ENCODE peak calls at places on chromosome 14, in five cellular contexts. A is CD4-positive, CD25-positive, alpha-beta regulatory T cell; L is H7; C is adrenal gland; V is IMR-90. Q is an unnamed sample. For H3K27me3, the result is how much of the 10 kb centered on the place peaks cover.

GRCh38 chr14:61388173-61388975 is 67.0 kb downstream of the PRKCH start:
- DNase-seq in A (no peak), L (no peak), C (no peak), V (no peak), Q (no peak)

GRCh38 chr14:73786942-73787759 is 64.5 kb upstream of the PTGR2 start:
- DNase-seq in A (peak), L (peak), C (peak), V (peak), Q (peak)

GRCh38 chr14:86357866-86358265 is 827.9 kb downstream of the FLRT2 start:
- DNase-seq in A (no peak), L (peak), C (no peak), V (no peak), Q (no peak)

GRCh38 chr14:99168330-99168729 is 103.7 kb downstream of the BCL11B start:
- DNase-seq in A (no peak), L (no peak), C (peak), V (no peak), Q (no peak)

GRCh38 chr14:34297786-34298520 is 164.1 kb downstream of the SPTSSA start:
- DNase-seq in A (no peak), L (no peak), C (no peak), V (no peak), Q (no peak)

GRCh38 chr14:61217516-61217915 is 63.6 kb downstream of the TMEM30B start:
- DNase-seq in A (no peak), L (no peak), C (no peak), V (no peak), Q (no peak)

GRCh38 chr14:78959674-78960264 is 789.6 kb downstream of the NRXN3 start:
- DNase-seq in A (peak), L (peak), C (peak), V (peak), Q (peak)

GRCh38 chr14:61365667-61366194 is 44.4 kb downstream of the PRKCH start:
- DNase-seq in A (no peak), L (no peak), C (no peak), V (no peak), Q (no peak)

GRCh38 chr14:92460916-92461579 is 52.5 kb upstream of the RIN3 start:
- DNase-seq in A (no peak), L (peak), C (peak), V (peak), Q (no peak)

GRCh38 chr14:44782775-44783238 is 178.9 kb downstream of the KLHL28 start:
- DNase-seq in A (no peak), L (no peak), C (no peak), V (peak), Q (no peak)

GRCh38 chr14:50344116-50344775 is 32.1 kb downstream of the DMAC2L start:
- DNase-seq in A (no peak), L (no peak), C (no peak), V (peak), Q (no peak)

GRCh38 chr14:86954623-86955022 is 1038.4 kb downstream of the GALC start:
- DNase-seq in A (no peak), L (no peak), C (no peak), V (no peak), Q (no peak)

GRCh38 chr14:68248481-68249255 is 429.1 kb downstream of the RAD51B start:
- DNase-seq in A (no peak), L (peak), C (no peak), V (peak), Q (peak)

GRCh38 chr14:68306934-68307758 is 485.7 kb downstream of the ZFP36L1 start:
- DNase-seq in A (no peak), L (no peak), C (no peak), V (peak), Q (no peak)

GRCh38 chr14:90559811-90560492 is 163.1 kb downstream of the CALM1 start:
- DNase-seq in A (no peak), L (no peak), C (no peak), V (no peak), Q (no peak)

DNA sequence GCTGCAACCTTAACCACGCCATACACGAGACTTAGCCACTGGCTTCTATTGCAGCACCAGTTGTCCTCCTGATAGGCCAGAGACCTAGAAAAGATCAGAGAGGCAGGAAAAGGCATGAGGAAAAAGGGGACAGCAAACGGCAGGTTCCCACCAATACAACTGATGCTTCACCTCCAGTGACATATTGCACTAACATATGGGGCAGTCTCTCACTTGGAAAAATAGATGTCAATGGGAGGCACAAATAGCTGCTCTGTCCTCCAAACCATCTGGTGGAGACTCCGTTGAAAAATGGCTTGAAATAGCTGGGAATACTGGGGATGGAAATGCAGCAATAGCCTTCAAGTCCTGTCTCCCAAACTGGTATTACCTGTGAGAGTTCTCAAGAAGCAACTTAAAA is 20.4 kb downstream of the SLC8A3 start:
- DNase-seq in A (no peak), L (no peak), C (no peak), V (no peak), Q (no peak)
- H3K27me3 ChIP-seq in A (under half), L (under half), C (under half), V (under half), Q (under half)

GRCh38 chr14:22483863-22484593 is 105.0 kb downstream of the DAD1 start:
- DNase-seq in A (no peak), L (no peak), C (no peak), V (no peak), Q (no peak)
- H3K27me3 ChIP-seq in A (under half), L (under half), C (under half), V (half or more), Q (under half)

GRCh38 chr14:104512771-104513640 is 66.6 kb upstream of the C14orf180 start:
- DNase-seq in A (no peak), L (peak), C (peak), V (no peak), Q (no peak)

GRCh38 chr14:104515059-104515810 is 64.3 kb upstream of the C14orf180 start:
- DNase-seq in A (no peak), L (no peak), C (peak), V (no peak), Q (no peak)

GRCh38 chr14:104515811-104516780 is 63.5 kb upstream of the C14orf180 start:
- DNase-seq in A (no peak), L (peak), C (peak), V (no peak), Q (no peak)

GRCh38 chr14:104513641-104514046 is 65.9 kb upstream of the C14orf180 start:
- DNase-seq in A (no peak), L (no peak), C (peak), V (no peak), Q (no peak)

GRCh38 chr14:104514156-104514848 is 65.3 kb upstream of the C14orf180 start:
- DNase-seq in A (no peak), L (peak), C (peak), V (no peak), Q (no peak)
- H3K27me3 ChIP-seq in A (under half), L (under half), C (under half), V (under half), Q (under half)

DNA sequence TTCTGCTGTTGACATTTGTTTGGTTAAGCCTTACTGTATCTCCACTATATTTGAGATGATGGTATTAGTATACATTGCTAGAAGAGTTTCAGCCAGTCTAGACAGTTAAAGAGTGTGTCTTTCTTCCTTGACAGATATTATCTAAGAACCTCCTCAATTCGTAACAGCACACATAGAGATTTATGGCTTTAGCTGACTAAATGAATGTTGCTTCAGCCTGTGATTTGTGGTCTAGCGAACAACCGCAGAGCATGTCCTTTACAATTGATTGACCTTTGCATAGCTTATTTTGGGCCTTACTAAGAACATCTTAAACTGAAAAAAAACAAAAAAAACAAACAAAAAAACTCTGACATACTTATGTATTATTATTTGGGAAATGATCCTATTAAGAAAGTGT is 122.2 kb downstream of the DAAM1 start:
- DNase-seq in A (no peak), L (no peak), C (no peak), V (no peak), Q (no peak)
- H3K27me3 ChIP-seq in A (under half), L (under half), C (under half), V (under half), Q (under half)

GRCh38 chr14:23828001-23828400 is 125.6 kb upstream of the DHRS4 start:
- DNase-seq in A (no peak), L (no peak), C (no peak), V (no peak), Q (no peak)
- H3K27me3 ChIP-seq in A (under half), L (under half), C (under half), V (under half), Q (under half)

DNA sequence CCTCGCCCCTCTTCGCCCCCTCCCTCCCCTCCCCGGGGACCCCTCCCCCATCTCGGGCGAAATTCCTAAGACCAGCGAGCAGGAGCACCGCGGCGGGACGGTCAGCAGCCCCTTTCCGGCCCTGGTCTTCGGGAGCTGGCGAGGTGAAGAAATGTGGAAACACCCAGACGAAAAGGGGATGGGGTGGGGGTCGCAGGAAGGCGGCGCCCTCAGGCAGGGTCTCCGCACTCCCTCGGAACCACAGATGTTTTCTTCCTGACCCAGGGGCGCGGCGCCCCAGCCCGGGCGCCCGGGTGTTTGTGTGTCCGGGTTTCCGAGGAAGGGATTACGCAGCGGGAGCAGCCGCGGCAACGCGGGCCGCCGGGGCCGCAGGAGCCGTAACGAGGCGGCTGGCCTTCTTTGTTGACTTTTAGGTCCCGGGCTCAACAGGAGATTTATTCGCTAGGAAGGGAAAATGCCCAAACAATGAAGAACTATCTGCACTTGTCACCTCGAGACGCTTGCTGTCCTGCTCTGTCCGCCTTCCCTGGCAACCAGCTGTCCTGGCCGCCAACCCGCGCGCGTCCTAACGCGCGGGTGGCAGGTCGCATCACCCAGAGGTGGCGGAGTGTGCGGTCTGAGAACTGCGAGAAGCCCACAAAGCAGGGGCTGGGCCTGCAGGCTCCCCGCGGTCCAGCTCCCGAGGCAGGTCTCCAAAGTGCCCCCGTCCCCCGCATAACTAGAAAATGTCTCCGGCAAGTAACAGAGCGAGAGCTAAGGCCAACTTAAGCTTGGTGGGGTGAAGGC is 7.0 kb downstream of the FOXA1 start:
- DNase-seq in A (no peak), L (peak), C (no peak), V (no peak), Q (no peak)
- H3K27me3 ChIP-seq in A (under half), L (half or more), C (half or more), V (half or more), Q (under half)

GRCh38 chr14:36455241-36455627 is 64.8 kb downstream of the NKX2-1 start:
- DNase-seq in A (no peak), L (no peak), C (no peak), V (no peak), Q (no peak)

GRCh38 chr14:36450550-36450949 is 69.5 kb downstream of the NKX2-1 start:
- DNase-seq in A (no peak), L (peak), C (no peak), V (no peak), Q (no peak)

GRCh38 chr14:36452850-36453249 is 67.2 kb downstream of the NKX2-1 start:
- DNase-seq in A (no peak), L (no peak), C (no peak), V (no peak), Q (no peak)

GRCh38 chr14:36451346-36452065 is 68.5 kb downstream of the NKX2-1 start:
- DNase-seq in A (no peak), L (no peak), C (no peak), V (no peak), Q (no peak)

DNA sequence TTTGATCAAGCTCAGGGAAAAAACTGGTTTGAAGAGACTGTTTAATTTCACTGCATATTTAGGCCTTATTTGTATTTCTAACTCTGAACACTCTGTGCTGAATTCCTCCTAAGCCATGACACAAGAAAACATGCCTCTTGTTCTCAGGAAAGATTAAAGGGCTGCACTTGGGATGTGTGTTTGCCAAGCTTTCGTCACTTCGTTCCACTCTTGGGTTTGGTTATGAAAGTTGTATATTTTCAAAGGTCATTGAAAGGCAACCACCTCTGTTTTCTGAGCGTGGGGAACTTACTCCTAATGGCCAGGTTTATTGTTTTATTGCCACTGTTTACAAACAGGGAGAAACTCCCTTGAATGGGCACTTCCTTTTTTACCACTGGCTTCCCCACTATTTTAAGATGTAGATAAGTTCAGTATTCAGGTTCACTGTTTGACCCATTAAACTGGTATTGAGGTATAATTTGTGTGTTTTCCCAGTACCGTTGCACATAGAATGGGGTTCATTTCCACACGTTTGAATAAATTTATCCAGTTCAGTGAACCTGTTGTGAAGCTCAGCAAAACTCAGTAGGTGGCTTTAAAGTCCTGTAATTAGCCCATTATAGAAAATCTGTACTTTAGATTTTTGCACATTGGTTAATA is 65.3 kb downstream of the NKX2-1 start:
- DNase-seq in A (no peak), L (no peak), C (no peak), V (no peak), Q (no peak)
- H3K27me3 ChIP-seq in A (under half), L (under half), C (under half), V (under half), Q (under half)

GRCh38 chr14:56334458-56334857 is 216.2 kb downstream of the PELI2 start:
- DNase-seq in A (no peak), L (no peak), C (no peak), V (peak), Q (peak)
- H3K27me3 ChIP-seq in A (under half), L (under half), C (under half), V (under half), Q (under half)

Q was measured in SJSA1.